ENCODE peak calls at places on chromosomes 11 and 22, in seven cellular contexts. K is IMR-90, X is HCT116, E is A549, D is K562, R is H1, H is GM12878. W is an unnamed sample.

GRCh38 chr11:24312464-24313238 is 184.2 kb upstream of the LUZP2 start:
- DNase-seq in K (peak), X (no peak), E (no peak), D (no peak), R (no peak), H (no peak), W (no peak)

GRCh38 chr11:59186130-59186594 is 14.2 kb downstream of the DTX4 start:
- DNase-seq in K (no peak), X (peak), E (peak), D (peak), R (no peak), H (no peak), W (peak)

GRCh38 chr11:87560352-87560751 is 522.6 kb downstream of the TMEM135 start:
- DNase-seq in K (no peak), X (no peak), E (no peak), D (no peak), R (no peak), H (no peak), W (no peak)

GRCh38 chr11:14414470-14415461 is 55.8 kb upstream of the RRAS2 start:
- DNase-seq in K (peak), X (no peak), E (no peak), D (peak), R (no peak), H (peak), W (no peak)

GRCh38 chr11:122246885-122247284 is 130.9 kb upstream of the BLID start:
- DNase-seq in K (peak), X (no peak), E (no peak), D (no peak), R (no peak), H (no peak), W (no peak)

GRCh38 chr11:8206251-8207079 is 37.6 kb upstream of the RIC3 start:
- DNase-seq in K (no peak), X (no peak), E (no peak), D (peak), R (no peak), H (no peak), W (no peak)

GRCh38 chr11:45798793-45799441 is 6.0 kb upstream of the SLC35C1 start:
- DNase-seq in K (peak), X (no peak), E (no peak), D (no peak), R (no peak), H (no peak), W (peak)

GRCh38 chr11:130840683-130841082 is 75.6 kb downstream of the SNX19 start:
- DNase-seq in K (no peak), X (no peak), E (no peak), D (no peak), R (no peak), H (no peak), W (no peak)

GRCh38 chr22:50064453-50064852 is 6.4 kb upstream of the TTLL8 start:
- DNase-seq in K (no peak), X (no peak), E (no peak), D (no peak), R (no peak), H (no peak), W (no peak)

GRCh38 chr11:1412377-1413095 is 22.8 kb downstream of the BRSK2 start:
- DNase-seq in K (no peak), X (no peak), E (no peak), D (peak), R (no peak), H (no peak), W (no peak)

GRCh38 chr11:46309669-46310288 is 32.3 kb downstream of the CREB3L1 start:
- DNase-seq in K (no peak), X (peak), E (no peak), D (peak), R (no peak), H (no peak), W (no peak)

GRCh38 chr11:47991266-47991830 is 11.0 kb downstream of the PTPRJ start:
- DNase-seq in K (no peak), X (no peak), E (no peak), D (no peak), R (no peak), H (no peak), W (no peak)

GRCh38 chr22:38074181-38075104 is 9.5 kb downstream of the SLC16A8 start:
- DNase-seq in K (peak), X (no peak), E (no peak), D (no peak), R (no peak), H (no peak), W (no peak)

GRCh38 chr11:64007629-64008282 is 21.5 kb downstream of the OTUB1 start:
- DNase-seq in K (no peak), X (peak), E (peak), D (peak), R (no peak), H (no peak), W (peak)

GRCh38 chr11:3849297-3849874 is 6.1 kb upstream of the STIM1 start:
- DNase-seq in K (peak), X (no peak), E (peak), D (no peak), R (no peak), H (no peak), W (peak)

GRCh38 chr11:57792870-57793269 is 31.3 kb downstream of the CTNND1 start:
- DNase-seq in K (no peak), X (no peak), E (peak), D (no peak), R (no peak), H (no peak), W (no peak)

GRCh38 chr11:68903631-68904457 is at the start of the genes IGHMBP2 and MRPL21:
- DNase-seq in K (peak), X (peak), E (peak), D (peak), R (peak), H (no peak), W (peak)

GRCh38 chr11:78840623-78841022 is 266.0 kb upstream of the NARS2 start:
- DNase-seq in K (peak), X (no peak), E (no peak), D (no peak), R (no peak), H (no peak), W (no peak)

GRCh38 chr11:9566561-9567063 is 6.9 kb upstream of the WEE1 start:
- DNase-seq in K (peak), X (no peak), E (no peak), D (no peak), R (no peak), H (no peak), W (no peak)

GRCh38 chr11:9568161-9568853 is 5.2 kb upstream of the WEE1 start:
- DNase-seq in K (peak), X (no peak), E (no peak), D (no peak), R (no peak), H (no peak), W (no peak)

GRCh38 chr11:9567401-9567800 is 6.1 kb upstream of the WEE1 start:
- DNase-seq in K (no peak), X (no peak), E (no peak), D (no peak), R (no peak), H (no peak), W (no peak)

GRCh38 chr11:9563196-9563730 is 10.2 kb upstream of the WEE1 start:
- DNase-seq in K (no peak), X (no peak), E (no peak), D (no peak), R (no peak), H (no peak), W (no peak)

GRCh38 chr11:9565822-9566560 is 7.5 kb upstream of the WEE1 start:
- DNase-seq in K (peak), X (peak), E (peak), D (peak), R (peak), H (peak), W (peak)
- TF ChIP-seq CEBPB in K (peak), X (peak), E (peak), D (peak), R (no peak), H (no peak), W (no peak)

DNA sequence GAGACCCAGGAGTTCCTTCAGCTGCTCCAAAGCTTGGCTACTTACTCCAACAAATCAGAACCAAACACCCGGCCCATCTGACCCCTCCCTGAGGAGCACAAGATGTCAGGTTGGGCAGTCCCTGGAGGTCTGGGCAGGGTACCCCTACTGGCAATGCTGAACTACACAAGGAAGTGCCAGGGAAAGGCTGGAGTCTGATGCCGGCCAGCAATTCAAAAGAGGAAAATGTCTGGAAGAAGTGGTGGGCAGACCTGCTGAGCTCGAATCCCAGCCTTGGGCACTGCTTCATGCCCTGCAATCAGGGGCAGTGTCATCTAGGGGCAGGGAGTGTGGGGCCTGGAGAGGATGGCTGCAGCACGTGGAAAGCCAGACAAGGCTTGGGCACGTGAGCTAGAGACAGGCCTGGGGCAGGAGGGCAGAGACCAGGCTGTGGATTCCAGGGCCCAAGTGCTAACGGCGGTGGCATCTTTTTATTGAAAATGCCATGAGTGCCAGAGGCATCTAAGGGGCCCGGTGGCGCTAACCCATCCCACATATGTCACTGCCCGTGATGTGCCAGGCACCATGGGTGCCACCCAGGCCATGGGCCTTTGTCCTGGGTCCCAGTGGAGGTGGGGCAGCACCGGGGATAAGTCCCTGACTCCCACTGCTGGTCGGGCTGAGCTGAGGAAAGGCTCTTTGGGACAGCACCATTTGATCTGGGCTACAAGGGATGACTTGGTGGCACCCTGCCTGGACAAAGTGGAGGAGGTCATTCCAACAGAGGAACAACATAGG is 97.9 kb upstream of the PITPNB start:
- DNase-seq in K (no peak), X (no peak), E (no peak), D (no peak), R (no peak), H (no peak), W (no peak)
- TF ChIP-seq CEBPB in K (no peak), X (no peak), E (no peak), D (no peak), R (no peak), H (no peak), W (no peak)

GRCh38 chr22:39134366-39135091 is 18.0 kb downstream of the CBX7 start:
- DNase-seq in K (no peak), X (no peak), E (no peak), D (no peak), R (no peak), H (no peak), W (no peak)

GRCh38 chr22:39135092-39135896 is 17.2 kb downstream of the CBX7 start:
- DNase-seq in K (no peak), X (peak), E (peak), D (peak), R (peak), H (no peak), W (peak)

GRCh38 chr22:39138357-39138997 is 14.0 kb downstream of the CBX7 start:
- DNase-seq in K (no peak), X (no peak), E (no peak), D (no peak), R (no peak), H (no peak), W (no peak)

GRCh38 chr22:39133871-39134270 is 18.6 kb downstream of the CBX7 start:
- DNase-seq in K (no peak), X (no peak), E (no peak), D (no peak), R (no peak), H (no peak), W (no peak)

GRCh38 chr22:39136317-39136716 is 16.2 kb downstream of the CBX7 start:
- DNase-seq in K (no peak), X (no peak), E (no peak), D (no peak), R (no peak), H (no peak), W (no peak)
- TF ChIP-seq CEBPB in K (no peak), X (no peak), E (no peak), D (no peak), R (no peak), H (no peak), W (no peak)

GRCh38 chr11:70885721-70886305 is 366.6 kb downstream of the SHANK2 start:
- DNase-seq in K (peak), X (no peak), E (no peak), D (no peak), R (no peak), H (no peak), W (no peak)
- TF ChIP-seq CEBPB in K (no peak), X (no peak), E (no peak), D (no peak), R (no peak), H (no peak), W (no peak)

DNA sequence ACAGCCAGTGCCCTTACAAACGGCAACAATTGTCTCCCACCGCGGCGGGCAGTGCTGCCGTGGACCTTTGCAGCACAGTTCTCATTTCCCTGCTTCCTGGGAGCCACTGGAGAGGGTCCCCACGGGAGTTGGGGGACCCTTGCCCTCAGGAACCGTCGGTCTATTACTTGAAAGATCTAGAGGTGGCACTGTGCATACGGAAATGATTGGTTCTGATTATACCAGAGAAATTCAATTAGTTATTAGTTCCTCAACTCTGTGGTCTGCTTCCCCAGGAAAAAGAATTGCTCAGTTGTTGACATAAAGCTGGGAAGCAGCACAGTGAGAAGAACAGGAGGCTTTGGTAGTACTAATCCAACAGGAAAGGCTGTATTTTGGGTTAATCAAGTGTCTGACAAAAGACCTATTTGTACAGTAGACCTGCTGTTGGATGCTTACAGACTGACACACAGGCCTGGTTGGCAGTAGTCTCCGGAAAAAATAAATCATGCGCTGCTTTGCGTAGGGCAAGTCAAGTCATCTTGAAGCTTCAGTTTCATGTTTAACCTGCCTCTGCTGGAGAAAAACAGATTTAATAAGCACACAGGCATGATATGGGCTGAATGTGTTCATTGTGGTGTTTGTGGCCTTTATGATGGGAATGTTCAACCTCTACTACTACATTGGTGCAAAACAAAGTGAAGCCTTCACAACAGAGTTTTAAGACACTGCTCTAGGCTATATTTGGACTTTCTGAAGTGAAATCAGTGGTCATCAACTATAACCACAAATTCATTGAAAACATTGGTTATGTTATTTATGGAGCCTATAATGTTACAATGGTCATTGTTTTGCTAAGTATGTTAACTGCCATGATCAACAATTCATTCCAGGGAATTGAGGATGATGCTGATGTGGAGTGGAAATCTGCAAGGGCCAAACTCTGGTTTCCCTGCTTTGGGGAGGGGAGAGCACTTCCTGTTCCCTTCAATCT is 54.6 kb upstream of the SC5D start:
- DNase-seq in K (peak), X (no peak), E (no peak), D (no peak), R (no peak), H (peak), W (no peak)
- TF ChIP-seq CEBPB in K (no peak), X (no peak), E (no peak), D (no peak), R (no peak), H (no peak), W (no peak)

GRCh38 chr11:31651208-31651607 is 141.6 kb downstream of the ELP4 start:
- DNase-seq in K (no peak), X (no peak), E (no peak), D (no peak), R (no peak), H (no peak), W (no peak)
- TF ChIP-seq CEBPB in K (no peak), X (no peak), E (no peak), D (no peak), R (no peak), H (no peak), W (no peak)

GRCh38 chr11:110428040-110428439 is 1.7 kb upstream of the FDX1 start:
- DNase-seq in K (no peak), X (no peak), E (no peak), D (no peak), R (no peak), H (no peak), W (no peak)

GRCh38 chr11:110422306-110422924 is 7.3 kb upstream of the FDX1 start:
- DNase-seq in K (no peak), X (no peak), E (no peak), D (no peak), R (no peak), H (no peak), W (no peak)

GRCh38 chr11:110424775-110425444 is 4.8 kb upstream of the FDX1 start:
- DNase-seq in K (no peak), X (no peak), E (no peak), D (no peak), R (no peak), H (no peak), W (no peak)

GRCh38 chr11:110428956-110429613 is 663 bp upstream of the FDX1 start:
- DNase-seq in K (no peak), X (no peak), E (no peak), D (no peak), R (no peak), H (no peak), W (no peak)

DNA sequence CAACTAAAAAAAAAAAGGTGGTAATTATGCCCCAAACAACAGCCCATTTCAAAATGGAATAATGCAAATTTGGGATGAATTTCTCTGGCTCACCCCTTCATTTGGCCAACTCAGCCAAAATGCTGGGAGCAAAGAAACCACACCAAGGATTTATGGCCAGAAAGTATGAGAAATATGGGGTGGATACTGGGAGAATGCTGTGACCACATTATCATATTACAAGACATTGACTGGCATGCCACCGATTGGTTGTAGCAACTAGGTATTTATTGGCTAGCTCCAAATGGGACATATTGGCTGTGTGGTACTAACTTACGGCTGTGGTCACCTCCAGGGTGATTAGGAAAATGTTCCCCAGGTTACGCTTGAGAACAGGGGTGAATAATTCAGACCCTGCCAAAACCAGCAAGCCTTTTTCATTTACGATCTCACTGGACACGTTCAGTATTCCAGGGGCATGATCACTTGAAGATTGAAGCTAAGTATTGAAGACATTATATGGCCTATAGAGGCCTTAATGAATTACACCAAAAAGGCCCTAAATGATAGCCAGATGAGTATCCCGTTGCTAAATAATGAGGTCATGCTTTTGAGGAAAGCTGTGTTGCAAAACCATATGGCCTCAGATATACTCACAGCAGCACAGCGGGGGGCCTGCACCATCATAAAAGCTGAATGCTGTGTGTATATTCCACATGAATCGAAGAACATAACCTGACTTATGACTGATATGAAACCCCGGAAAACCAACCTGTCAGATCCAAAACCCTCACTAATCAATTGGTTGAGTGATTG is 3.8 kb upstream of the FDX1 start:
- DNase-seq in K (peak), X (no peak), E (no peak), D (peak), R (no peak), H (no peak), W (no peak)
- TF ChIP-seq CEBPB in K (peak), X (no peak), E (no peak), D (peak), R (no peak), H (no peak), W (no peak)

DNA sequence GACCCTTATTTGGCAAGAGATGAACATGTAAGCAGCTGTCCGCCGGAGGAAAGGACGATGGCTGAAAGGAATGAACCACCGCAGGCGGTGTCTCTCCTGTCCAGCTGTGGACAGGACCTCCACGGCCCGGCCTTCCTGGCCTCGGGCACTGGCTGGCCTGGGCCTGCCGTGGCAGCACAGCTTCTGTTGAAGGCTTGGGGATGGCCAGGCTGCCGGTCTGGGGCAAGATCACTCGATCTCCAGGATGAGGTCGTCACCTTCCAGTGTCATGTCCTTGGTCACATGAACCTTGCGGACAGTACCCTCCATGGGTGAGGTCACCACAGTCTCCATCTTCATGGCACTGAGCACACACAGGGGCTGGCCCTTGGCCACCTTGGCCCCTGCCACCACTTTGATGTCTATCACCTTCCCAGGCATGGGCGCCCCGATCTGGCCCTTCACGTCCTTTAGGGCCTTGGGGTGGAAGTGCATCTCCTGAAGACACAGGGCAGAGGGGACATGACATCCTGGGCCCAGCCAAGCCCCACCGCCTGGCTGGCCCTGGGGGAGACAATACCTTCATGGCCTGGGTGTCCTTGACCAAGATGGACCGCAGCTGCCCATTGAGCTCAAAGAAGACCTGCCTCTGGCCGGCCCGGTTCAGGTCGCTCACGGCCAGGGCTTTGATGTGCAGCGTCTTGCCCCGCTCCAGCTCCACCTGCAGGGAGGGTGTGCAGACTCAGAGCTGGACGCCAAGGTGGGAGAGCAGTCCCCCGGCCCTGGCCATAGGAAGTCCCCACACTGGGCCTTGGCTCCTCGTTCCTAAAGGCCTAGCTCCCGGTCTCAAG is 5.6 kb downstream of the RCE1 start:
- DNase-seq in K (no peak), X (no peak), E (no peak), D (no peak), R (no peak), H (no peak), W (no peak)
- TF ChIP-seq CEBPB in K (no peak), X (no peak), E (no peak), D (no peak), R (no peak), H (no peak), W (no peak)